ENCODE peak calls at places on chromosomes 4 and X, in nine cellular contexts. One of them, this sample, is unnamed.

GRCh38 chrX:15242899-15243555 is 26.9 kb downstream of the ASB9 start:
- DNase-seq in epithelial cell of esophagus: peak
- DNase-seq in fibroblast of the aortic adventitia: peak
- DNase-seq in Calu3: peak
- DNase-seq in spleen: no peak
- DNase-seq in Caco-2: peak
- DNase-seq in kidney epithelial cell: peak
- DNase-seq in heart right ventricle: no peak
- DNase-seq in cardiac fibroblast: peak
- DNase-seq in this sample: peak

GRCh38 chrX:17559728-17560379 is 177.4 kb upstream of the SCML1 start:
- DNase-seq in spleen: no peak
- DNase-seq in fibroblast of the aortic adventitia: peak
- DNase-seq in Calu3: peak
- DNase-seq in heart right ventricle: no peak
- DNase-seq in cardiac fibroblast: peak
- DNase-seq in kidney epithelial cell: no peak
- DNase-seq in epithelial cell of esophagus: peak
- DNase-seq in Caco-2: no peak
- DNase-seq in this sample: peak

GRCh38 chrX:125203737-125204578 is 115.7 kb upstream of the TEX13C start:
- DNase-seq in Calu3: no peak
- DNase-seq in fibroblast of the aortic adventitia: no peak
- DNase-seq in spleen: peak
- DNase-seq in cardiac fibroblast: peak
- DNase-seq in epithelial cell of esophagus: peak
- DNase-seq in Caco-2: peak
- DNase-seq in heart right ventricle: peak
- DNase-seq in kidney epithelial cell: peak
- DNase-seq in this sample: no peak

GRCh38 chrX:111284615-111285294 is 14.5 kb upstream of the CAPN6 start:
- DNase-seq in kidney epithelial cell: no peak
- DNase-seq in Caco-2: no peak
- DNase-seq in Calu3: no peak
- DNase-seq in epithelial cell of esophagus: no peak
- DNase-seq in fibroblast of the aortic adventitia: no peak
- DNase-seq in spleen: no peak
- DNase-seq in cardiac fibroblast: no peak
- DNase-seq in heart right ventricle: no peak
- DNase-seq in this sample: no peak

GRCh38 chr4:41814565-41814964 is 66.0 kb upstream of the PHOX2B start:
- DNase-seq in epithelial cell of esophagus: peak
- DNase-seq in cardiac fibroblast: peak
- DNase-seq in heart right ventricle: peak
- DNase-seq in kidney epithelial cell: peak
- DNase-seq in spleen: no peak
- DNase-seq in fibroblast of the aortic adventitia: peak
- DNase-seq in Caco-2: peak
- DNase-seq in Calu3: no peak
- DNase-seq in this sample: no peak

GRCh38 chr4:38691251-38692008 is 27.4 kb downstream of the KLF3 start:
- DNase-seq in Caco-2: no peak
- DNase-seq in cardiac fibroblast: peak
- DNase-seq in kidney epithelial cell: no peak
- DNase-seq in spleen: no peak
- DNase-seq in fibroblast of the aortic adventitia: peak
- DNase-seq in Calu3: no peak
- DNase-seq in heart right ventricle: no peak
- DNase-seq in epithelial cell of esophagus: no peak
- DNase-seq in this sample: peak

GRCh38 chrX:79325263-79325958 is 41.7 kb downstream of the ITM2A start:
- DNase-seq in Calu3: peak
- DNase-seq in heart right ventricle: no peak
- DNase-seq in epithelial cell of esophagus: no peak
- DNase-seq in Caco-2: no peak
- DNase-seq in spleen: peak
- DNase-seq in fibroblast of the aortic adventitia: no peak
- DNase-seq in kidney epithelial cell: no peak
- DNase-seq in cardiac fibroblast: no peak
- DNase-seq in this sample: no peak

GRCh38 chr4:25862411-25863346 is at the start of gene SEL1L3:
- DNase-seq in Caco-2: peak
- DNase-seq in fibroblast of the aortic adventitia: no peak
- DNase-seq in cardiac fibroblast: no peak
- DNase-seq in kidney epithelial cell: no peak
- DNase-seq in epithelial cell of esophagus: peak
- DNase-seq in heart right ventricle: peak
- DNase-seq in spleen: peak
- DNase-seq in Calu3: peak
- DNase-seq in this sample: no peak

GRCh38 chrX:129540725-129541184 is 696 bp downstream of the OCRL start:
- DNase-seq in cardiac fibroblast: no peak
- DNase-seq in Calu3: peak
- DNase-seq in Caco-2: peak
- DNase-seq in spleen: no peak
- DNase-seq in fibroblast of the aortic adventitia: peak
- DNase-seq in kidney epithelial cell: no peak
- DNase-seq in heart right ventricle: peak
- DNase-seq in epithelial cell of esophagus: peak
- DNase-seq in this sample: peak

GRCh38 chr4:78363031-78363430 is 188.5 kb upstream of the ANXA3 start:
- DNase-seq in Calu3: no peak
- DNase-seq in cardiac fibroblast: no peak
- DNase-seq in Caco-2: no peak
- DNase-seq in heart right ventricle: no peak
- DNase-seq in epithelial cell of esophagus: no peak
- DNase-seq in fibroblast of the aortic adventitia: no peak
- DNase-seq in kidney epithelial cell: no peak
- DNase-seq in spleen: no peak
- DNase-seq in this sample: no peak

GRCh38 chrX:11553594-11553993 is 112.1 kb downstream of the ARHGAP6 start:
- DNase-seq in kidney epithelial cell: no peak
- DNase-seq in epithelial cell of esophagus: peak
- DNase-seq in cardiac fibroblast: no peak
- DNase-seq in spleen: no peak
- DNase-seq in Caco-2: no peak
- DNase-seq in heart right ventricle: no peak
- DNase-seq in fibroblast of the aortic adventitia: no peak
- DNase-seq in Calu3: no peak
- DNase-seq in this sample: no peak
- TF ChIP-seq CTCF in kidney epithelial cell: no peak
- TF ChIP-seq CTCF in epithelial cell of esophagus: no peak
- TF ChIP-seq CTCF in cardiac fibroblast: no peak
- TF ChIP-seq CTCF in spleen: no peak
- TF ChIP-seq CTCF in Caco-2: no peak
- TF ChIP-seq CTCF in heart right ventricle: no peak
- TF ChIP-seq CTCF in fibroblast of the aortic adventitia: no peak
- TF ChIP-seq CTCF in Calu3: no peak
- TF ChIP-seq CTCF in this sample: no peak

GRCh38 chr4:18419780-18420179 is 398.2 kb upstream of the LCORL start:
- DNase-seq in epithelial cell of esophagus: no peak
- DNase-seq in kidney epithelial cell: no peak
- DNase-seq in cardiac fibroblast: no peak
- DNase-seq in Caco-2: no peak
- DNase-seq in heart right ventricle: no peak
- DNase-seq in fibroblast of the aortic adventitia: no peak
- DNase-seq in Calu3: no peak
- DNase-seq in spleen: no peak
- DNase-seq in this sample: no peak
- TF ChIP-seq CTCF in epithelial cell of esophagus: no peak
- TF ChIP-seq CTCF in kidney epithelial cell: no peak
- TF ChIP-seq CTCF in cardiac fibroblast: no peak
- TF ChIP-seq CTCF in Caco-2: no peak
- TF ChIP-seq CTCF in heart right ventricle: no peak
- TF ChIP-seq CTCF in fibroblast of the aortic adventitia: no peak
- TF ChIP-seq CTCF in Calu3: no peak
- TF ChIP-seq CTCF in spleen: no peak
- TF ChIP-seq CTCF in this sample: no peak

DNA sequence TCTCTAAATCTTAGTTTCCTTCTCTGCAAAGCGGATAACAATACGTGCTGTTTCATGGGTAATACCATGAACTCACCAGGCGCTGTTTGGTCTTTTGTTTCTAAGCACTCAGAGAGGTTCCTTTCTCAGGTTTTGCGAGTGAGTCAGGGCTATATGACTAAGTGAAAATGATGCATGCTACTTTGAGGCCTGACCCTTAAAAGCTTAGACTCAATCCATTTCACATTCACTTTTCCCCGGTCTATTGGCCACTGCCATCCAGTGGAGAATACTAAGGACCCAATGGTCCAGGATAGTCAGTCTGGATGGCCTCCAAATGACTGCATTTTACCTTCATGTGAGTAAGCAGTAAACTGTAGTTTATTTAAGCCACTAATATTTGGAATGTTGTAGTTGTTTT is 400.8 kb upstream of the SLIT2 start:
- DNase-seq in spleen: no peak
- DNase-seq in Caco-2: no peak
- DNase-seq in kidney epithelial cell: peak
- DNase-seq in cardiac fibroblast: peak
- DNase-seq in Calu3: no peak
- DNase-seq in epithelial cell of esophagus: peak
- DNase-seq in fibroblast of the aortic adventitia: peak
- DNase-seq in heart right ventricle: no peak
- DNase-seq in this sample: peak
- TF ChIP-seq CTCF in spleen: no peak
- TF ChIP-seq CTCF in Caco-2: no peak
- TF ChIP-seq CTCF in kidney epithelial cell: peak
- TF ChIP-seq CTCF in cardiac fibroblast: peak
- TF ChIP-seq CTCF in Calu3: no peak
- TF ChIP-seq CTCF in epithelial cell of esophagus: peak
- TF ChIP-seq CTCF in fibroblast of the aortic adventitia: no peak
- TF ChIP-seq CTCF in heart right ventricle: no peak
- TF ChIP-seq CTCF in this sample: peak

GRCh38 chr4:177051473-177052060 is 258.1 kb upstream of the NEIL3 start:
- DNase-seq in heart right ventricle: no peak
- DNase-seq in spleen: no peak
- DNase-seq in Calu3: peak
- DNase-seq in kidney epithelial cell: no peak
- DNase-seq in cardiac fibroblast: peak
- DNase-seq in epithelial cell of esophagus: peak
- DNase-seq in fibroblast of the aortic adventitia: peak
- DNase-seq in Caco-2: peak
- DNase-seq in this sample: peak
- TF ChIP-seq CTCF in heart right ventricle: peak
- TF ChIP-seq CTCF in spleen: no peak
- TF ChIP-seq CTCF in Calu3: no peak
- TF ChIP-seq CTCF in kidney epithelial cell: peak
- TF ChIP-seq CTCF in cardiac fibroblast: peak
- TF ChIP-seq CTCF in epithelial cell of esophagus: peak
- TF ChIP-seq CTCF in fibroblast of the aortic adventitia: peak
- TF ChIP-seq CTCF in Caco-2: peak
- TF ChIP-seq CTCF in this sample: peak